ENCODE peak calls at places on chromosomes 12 and 14, in eight cellular contexts. G is right atrium auricular region, M is astrocyte of the cerebellum, L is NCI-H2081, D is fibroblast of lung, R is adipocyte, J is C1 segment of cervical spinal cord, V is heart right ventricle. H is an unnamed sample.

GRCh38 chr12:46218509-46219095 is 50.2 kb downstream of the SLC38A1 start:
- DNase-seq in G (no peak), M (no peak), L (no peak), D (no peak), R (no peak), J (no peak), V (no peak), H (no peak)

GRCh38 chr14:68418192-68419118 is 374.4 kb downstream of the ZFP36L1 start:
- DNase-seq in G (no peak), M (no peak), L (no peak), D (no peak), R (no peak), J (no peak), V (no peak), H (no peak)

GRCh38 chr12:119894916-119895315 is 17.8 kb upstream of the CIT start:
- DNase-seq in G (no peak), M (no peak), L (no peak), D (no peak), R (no peak), J (no peak), V (no peak), H (no peak)

GRCh38 chr14:94174622-94175402 is 690 bp downstream of the PPP4R4 start:
- DNase-seq in G (no peak), M (no peak), L (no peak), D (no peak), R (peak), J (peak), V (no peak), H (no peak)

GRCh38 chr14:36129181-36129580 is 47.3 kb downstream of the PTCSC3 start:
- DNase-seq in G (no peak), M (no peak), L (peak), D (no peak), R (no peak), J (no peak), V (no peak), H (no peak)

GRCh38 chr14:26860111-26860510 is 262.3 kb upstream of the NOVA1 start:
- DNase-seq in G (no peak), M (no peak), L (no peak), D (no peak), R (no peak), J (no peak), V (no peak), H (no peak)

GRCh38 chr14:83217492-83217891 is 1683.8 kb upstream of the SEL1L start:
- DNase-seq in G (no peak), M (peak), L (no peak), D (peak), R (peak), J (no peak), V (no peak), H (no peak)

GRCh38 chr12:103705927-103706326 is 118.9 kb downstream of the STAB2 start:
- DNase-seq in G (no peak), M (no peak), L (no peak), D (no peak), R (no peak), J (no peak), V (no peak), H (no peak)

GRCh38 chr12:75714462-75715322 is 203.3 kb upstream of the KRR1 start:
- DNase-seq in G (no peak), M (no peak), L (no peak), D (no peak), R (peak), J (no peak), V (no peak), H (no peak)

GRCh38 chr12:28082101-28082500 is 108.2 kb upstream of the CCDC91 start:
- DNase-seq in G (no peak), M (no peak), L (no peak), D (no peak), R (no peak), J (no peak), V (no peak), H (no peak)